ENCODE peak calls at places on chromosomes 1 and 21, in five cellular contexts. A is DND-41, Q is neuronal stem cell, K is prostate gland, U is AG08396. Y is an unnamed sample.

GRCh38 chr21:44874497-44875331 is 1.2 kb upstream of the PTTG1IP start:
- DNase-seq in A (peak), Q (no peak), K (peak), U (no peak), Y (no peak)

GRCh38 chr1:226443439-226443838 is 35.5 kb upstream of the PARP1 start:
- DNase-seq in A (no peak), Q (no peak), K (no peak), U (peak), Y (no peak)

GRCh38 chr1:25700124-25700523 is 83.5 kb downstream of the MAN1C1 start:
- DNase-seq in A (no peak), Q (no peak), K (no peak), U (peak), Y (no peak)

GRCh38 chr1:77399250-77400086 is 117.6 kb downstream of the AK5 start:
- DNase-seq in A (no peak), Q (peak), K (no peak), U (no peak), Y (no peak)

GRCh38 chr1:108817016-108817415 is 39.9 kb downstream of the AKNAD1 start:
- DNase-seq in A (no peak), Q (no peak), K (no peak), U (peak), Y (no peak)

GRCh38 chr1:43834280-43835140 is 99.1 kb upstream of the ARTN start:
- DNase-seq in A (no peak), Q (no peak), K (no peak), U (no peak), Y (no peak)

GRCh38 chr1:44973645-44974044 is 12.8 kb downstream of the EIF2B3 start:
- DNase-seq in A (no peak), Q (no peak), K (no peak), U (no peak), Y (no peak)

GRCh38 chr1:98323396-98323795 is 338.1 kb upstream of the SNX7 start:
- DNase-seq in A (peak), Q (no peak), K (no peak), U (peak), Y (no peak)

GRCh38 chr1:29453502-29454240 is 217.3 kb downstream of the PTPRU start:
- DNase-seq in A (peak), Q (peak), K (no peak), U (peak), Y (peak)

GRCh38 chr1:60746278-60746761 is 336.0 kb upstream of the NFIA start:
- DNase-seq in A (no peak), Q (no peak), K (no peak), U (no peak), Y (no peak)

GRCh38 chr1:1406101-1406820 is 832 bp downstream of the MRPL20 start:
- DNase-seq in A (peak), Q (no peak), K (no peak), U (no peak), Y (no peak)

GRCh38 chr21:42438316-42439205 is 34.9 kb downstream of the UBASH3A start:
- DNase-seq in A (no peak), Q (no peak), K (no peak), U (no peak), Y (no peak)

GRCh38 chr21:24023936-24024335 is 1583.3 kb downstream of the MRPL39 start:
- DNase-seq in A (no peak), Q (no peak), K (no peak), U (no peak), Y (no peak)

GRCh38 chr1:153393926-153394325 is 3.1 kb upstream of the S100A8 start:
- DNase-seq in A (no peak), Q (no peak), K (no peak), U (no peak), Y (no peak)

GRCh38 chr1:92446546-92446945 is 40.2 kb downstream of the GFI1 start:
- DNase-seq in A (no peak), Q (no peak), K (no peak), U (peak), Y (no peak)

GRCh38 chr1:63634471-63634870 is 41.3 kb downstream of the PGM1 start:
- DNase-seq in A (no peak), Q (no peak), K (no peak), U (no peak), Y (no peak)

GRCh38 chr1:7795406-7795805 is 11.3 kb downstream of the PER3 start:
- DNase-seq in A (no peak), Q (no peak), K (no peak), U (no peak), Y (no peak)

GRCh38 chr1:38958967-38959366 is 17.3 kb upstream of the RHBDL2 start:
- DNase-seq in A (no peak), Q (no peak), K (no peak), U (no peak), Y (no peak)

GRCh38 chr1:234611153-234611798 is 1.3 kb upstream of the IRF2BP2 start:
- DNase-seq in A (peak), Q (peak), K (peak), U (no peak), Y (peak)

GRCh38 chr1:34147301-34147700 is 17.7 kb downstream of the CSMD2 start:
- DNase-seq in A (no peak), Q (no peak), K (no peak), U (no peak), Y (no peak)

GRCh38 chr1:85692730-85693314 is 15.4 kb downstream of the ZNHIT6 start:
- DNase-seq in A (no peak), Q (no peak), K (no peak), U (no peak), Y (no peak)

GRCh38 chr1:37410815-37411214 is 63.6 kb upstream of the ZC3H12A start:
- DNase-seq in A (peak), Q (peak), K (no peak), U (peak), Y (peak)